ENCODE peak calls at places on chromosomes 7 and 10, in eight cellular contexts. P is mammary epithelial cell, B is HepG2, S is GM23248, U is OCI-LY7, Z is hepatocyte, Q is neural progenitor cell, Y is fibroblast of lung. A is an unnamed sample.

GRCh38 chr10:11035318-11035920 is 17.7 kb downstream of the CELF2 start:
- DNase-seq in P (peak), B (no peak), S (peak), U (no peak), Z (peak), Q (peak), Y (peak), A (no peak)

GRCh38 chr10:118309911-118310310 is 32.2 kb downstream of the FAM204A start:
- DNase-seq in P (no peak), B (no peak), S (no peak), U (no peak), Z (no peak), Q (no peak), Y (no peak), A (no peak)

GRCh38 chr7:46859963-46860475 is 721.9 kb downstream of the TNS3 start:
- DNase-seq in P (peak), B (no peak), S (peak), U (no peak), Z (no peak), Q (no peak), Y (peak), A (no peak)

GRCh38 chr7:137169282-137169698 is 174.2 kb downstream of the PTN start:
- DNase-seq in P (peak), B (peak), S (peak), U (peak), Z (peak), Q (peak), Y (peak), A (peak)

GRCh38 chr7:134706468-134706867 is 59.8 kb downstream of the BPGM start:
- DNase-seq in P (no peak), B (no peak), S (no peak), U (no peak), Z (no peak), Q (no peak), Y (no peak), A (no peak)

GRCh38 chr7:129951076-129952011 is 1.4 kb downstream of the UBE2H start:
- DNase-seq in P (peak), B (no peak), S (peak), U (peak), Z (peak), Q (peak), Y (peak), A (peak)

GRCh38 chr10:5493698-5494097 is 5.7 kb downstream of the CALML5 start:
- DNase-seq in P (no peak), B (peak), S (no peak), U (no peak), Z (no peak), Q (no peak), Y (no peak), A (no peak)

GRCh38 chr10:132626019-132626760 is 88.6 kb downstream of the INPP5A start:
- DNase-seq in P (no peak), B (no peak), S (no peak), U (no peak), Z (no peak), Q (no peak), Y (no peak), A (no peak)

GRCh38 chr10:24128066-24128751 is 80.7 kb upstream of the KIAA1217 start:
- DNase-seq in P (no peak), B (no peak), S (no peak), U (no peak), Z (peak), Q (peak), Y (peak), A (peak)

GRCh38 chr10:19546224-19546623 is 270.0 kb upstream of the PLXDC2 start:
- DNase-seq in P (no peak), B (no peak), S (no peak), U (no peak), Z (peak), Q (no peak), Y (no peak), A (no peak)

GRCh38 chr7:37336259-37336658 is 112.4 kb downstream of the ELMO1 start:
- DNase-seq in P (no peak), B (no peak), S (no peak), U (peak), Z (no peak), Q (no peak), Y (no peak), A (no peak)

GRCh38 chr10:79285315-79286185 is 61.7 kb upstream of the PPIF start:
- DNase-seq in P (no peak), B (no peak), S (no peak), U (peak), Z (no peak), Q (no peak), Y (no peak), A (no peak)

GRCh38 chr7:74307738-74308505 is 18.7 kb downstream of the CLIP2 start:
- DNase-seq in P (no peak), B (no peak), S (no peak), U (no peak), Z (no peak), Q (no peak), Y (peak), A (no peak)

GRCh38 chr7:74304550-74304949 is 15.3 kb downstream of the CLIP2 start:
- DNase-seq in P (no peak), B (no peak), S (no peak), U (no peak), Z (no peak), Q (no peak), Y (no peak), A (no peak)

GRCh38 chr7:74306737-74307469 is 17.7 kb downstream of the CLIP2 start:
- DNase-seq in P (peak), B (no peak), S (peak), U (no peak), Z (no peak), Q (peak), Y (peak), A (no peak)

GRCh38 chr7:74302745-74303221 is 13.6 kb downstream of the CLIP2 start:
- DNase-seq in P (no peak), B (no peak), S (peak), U (no peak), Z (no peak), Q (no peak), Y (no peak), A (no peak)

GRCh38 chr7:74305987-74306736 is 17.0 kb downstream of the CLIP2 start:
- DNase-seq in P (no peak), B (no peak), S (no peak), U (no peak), Z (no peak), Q (no peak), Y (no peak), A (no peak)
- H3K4me2 ChIP-seq in P (peak), B (no peak), S (peak), U (no peak), Z (no peak), Q (no peak), Y (peak), A (no peak)

GRCh38 chr7:91827169-91827568 is 53.3 kb downstream of the MTERF1 start:
- DNase-seq in P (no peak), B (no peak), S (no peak), U (no peak), Z (no peak), Q (no peak), Y (no peak), A (no peak)
- H3K4me2 ChIP-seq in P (no peak), B (no peak), S (no peak), U (no peak), Z (no peak), Q (no peak), Y (no peak), A (no peak)

GRCh38 chr10:52740155-52740549 is 32.4 kb downstream of the MBL2 start:
- DNase-seq in P (no peak), B (no peak), S (no peak), U (no peak), Z (no peak), Q (no peak), Y (no peak), A (no peak)

GRCh38 chr10:52739380-52740154 is 33.0 kb downstream of the MBL2 start:
- DNase-seq in P (no peak), B (no peak), S (no peak), U (no peak), Z (no peak), Q (no peak), Y (no peak), A (no peak)

GRCh38 chr10:52740913-52741675 is 31.5 kb downstream of the MBL2 start:
- DNase-seq in P (no peak), B (peak), S (peak), U (peak), Z (peak), Q (peak), Y (peak), A (peak)

GRCh38 chr10:52741851-52742250 is 30.7 kb downstream of the MBL2 start:
- DNase-seq in P (peak), B (no peak), S (no peak), U (no peak), Z (no peak), Q (no peak), Y (no peak), A (no peak)

GRCh38 chr10:52738951-52739350 is 33.6 kb downstream of the MBL2 start:
- DNase-seq in P (no peak), B (no peak), S (no peak), U (no peak), Z (no peak), Q (no peak), Y (no peak), A (no peak)
- H3K4me2 ChIP-seq in P (no peak), B (no peak), S (no peak), U (no peak), Z (no peak), Q (no peak), Y (no peak), A (no peak)

DNA sequence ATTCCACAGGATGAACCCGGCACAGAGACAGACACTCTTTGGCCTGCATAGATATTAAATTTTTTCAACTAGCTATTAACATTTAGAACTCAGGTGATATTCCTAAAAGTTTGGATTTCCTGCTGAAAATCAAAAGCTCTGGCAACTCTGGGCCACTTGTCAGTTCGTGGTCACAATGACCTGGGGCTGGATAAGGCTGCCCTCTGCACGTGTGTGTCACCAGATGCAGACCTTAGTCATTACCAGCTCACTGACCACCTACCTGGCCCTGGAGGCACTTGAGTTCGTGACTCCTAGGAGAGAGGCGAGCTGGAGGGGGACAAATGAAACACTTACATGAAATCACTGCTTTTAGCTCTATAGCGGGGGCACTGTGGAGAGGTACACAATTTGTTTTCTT is 126.5 kb downstream of the HIPK2 start:
- DNase-seq in P (peak), B (no peak), S (peak), U (no peak), Z (no peak), Q (no peak), Y (no peak), A (no peak)
- H3K4me2 ChIP-seq in P (no peak), B (no peak), S (no peak), U (no peak), Z (no peak), Q (no peak), Y (no peak), A (no peak)

GRCh38 chr7:6480323-6480660 is 32.5 kb upstream of the DAGLB start:
- DNase-seq in P (no peak), B (no peak), S (peak), U (no peak), Z (no peak), Q (no peak), Y (no peak), A (no peak)
- H3K4me2 ChIP-seq in P (no peak), B (peak), S (peak), U (peak), Z (peak), Q (no peak), Y (peak), A (no peak)

A was measured in neuronal stem cell.